ENCODE peak calls at places on chromosomes 3 and 15, in nine cellular contexts. One of them, this sample, is unnamed. For H3K9me3, the result is how much of the 10 kb centered on the place peaks cover.

GRCh38 chr3:42262525-42262924 is 3.5 kb downstream of the CCK start:
- DNase-seq in heart left ventricle: no peak
- DNase-seq in transverse colon: no peak
- DNase-seq in Peyer's patch: no peak
- DNase-seq in testis: no peak
- DNase-seq in spleen: no peak
- DNase-seq in uterus: no peak
- DNase-seq in ovary: no peak
- DNase-seq in tibial nerve: no peak
- DNase-seq in this sample: no peak

GRCh38 chr3:79040701-79041100 is 727.1 kb downstream of the ROBO1 start:
- DNase-seq in tibial nerve: no peak
- DNase-seq in ovary: no peak
- DNase-seq in spleen: no peak
- DNase-seq in heart left ventricle: no peak
- DNase-seq in Peyer's patch: no peak
- DNase-seq in uterus: no peak
- DNase-seq in testis: no peak
- DNase-seq in transverse colon: no peak
- DNase-seq in this sample: no peak

GRCh38 chr3:196524527-196524926 is 9.4 kb upstream of the SMCO1 start:
- DNase-seq in uterus: no peak
- DNase-seq in heart left ventricle: no peak
- DNase-seq in spleen: no peak
- DNase-seq in tibial nerve: no peak
- DNase-seq in transverse colon: no peak
- DNase-seq in Peyer's patch: no peak
- DNase-seq in testis: no peak
- DNase-seq in ovary: no peak
- DNase-seq in this sample: no peak

GRCh38 chr3:172746476-172746875 is 4.0 kb upstream of the ECT2 start:
- DNase-seq in ovary: no peak
- DNase-seq in tibial nerve: no peak
- DNase-seq in testis: no peak
- DNase-seq in spleen: no peak
- DNase-seq in transverse colon: no peak
- DNase-seq in heart left ventricle: no peak
- DNase-seq in Peyer's patch: no peak
- DNase-seq in uterus: no peak
- DNase-seq in this sample: no peak

GRCh38 chr3:194140520-194141414 is 4.8 kb downstream of the HES1 start:
- DNase-seq in ovary: peak
- DNase-seq in tibial nerve: no peak
- DNase-seq in spleen: peak
- DNase-seq in uterus: peak
- DNase-seq in testis: peak
- DNase-seq in heart left ventricle: peak
- DNase-seq in Peyer's patch: peak
- DNase-seq in transverse colon: peak
- DNase-seq in this sample: no peak

GRCh38 chr15:53710906-53711305 is 48.6 kb downstream of the WDR72 start:
- DNase-seq in ovary: no peak
- DNase-seq in uterus: no peak
- DNase-seq in spleen: no peak
- DNase-seq in transverse colon: no peak
- DNase-seq in testis: no peak
- DNase-seq in Peyer's patch: no peak
- DNase-seq in heart left ventricle: no peak
- DNase-seq in tibial nerve: no peak
- DNase-seq in this sample: no peak

GRCh38 chr3:13004376-13004775 is 68.9 kb downstream of the IQSEC1 start:
- DNase-seq in spleen: peak
- DNase-seq in ovary: no peak
- DNase-seq in heart left ventricle: no peak
- DNase-seq in testis: no peak
- DNase-seq in uterus: no peak
- DNase-seq in Peyer's patch: no peak
- DNase-seq in tibial nerve: no peak
- DNase-seq in transverse colon: peak
- DNase-seq in this sample: no peak

GRCh38 chr15:33526532-33526931 is 215.8 kb downstream of the RYR3 start:
- DNase-seq in uterus: no peak
- DNase-seq in spleen: no peak
- DNase-seq in Peyer's patch: no peak
- DNase-seq in transverse colon: no peak
- DNase-seq in heart left ventricle: no peak
- DNase-seq in ovary: no peak
- DNase-seq in tibial nerve: no peak
- DNase-seq in testis: no peak
- DNase-seq in this sample: no peak

GRCh38 chr3:197837282-197837681 is 46.2 kb downstream of the LRCH3 start:
- DNase-seq in spleen: no peak
- DNase-seq in ovary: no peak
- DNase-seq in tibial nerve: no peak
- DNase-seq in heart left ventricle: no peak
- DNase-seq in uterus: no peak
- DNase-seq in transverse colon: no peak
- DNase-seq in testis: no peak
- DNase-seq in Peyer's patch: no peak
- DNase-seq in this sample: no peak

GRCh38 chr3:197833930-197834715 is 43.1 kb downstream of the LRCH3 start:
- DNase-seq in uterus: no peak
- DNase-seq in spleen: no peak
- DNase-seq in heart left ventricle: no peak
- DNase-seq in testis: no peak
- DNase-seq in tibial nerve: no peak
- DNase-seq in Peyer's patch: no peak
- DNase-seq in transverse colon: no peak
- DNase-seq in ovary: no peak
- DNase-seq in this sample: no peak

GRCh38 chr3:197830967-197831313 is 39.9 kb downstream of the LRCH3 start:
- DNase-seq in tibial nerve: no peak
- DNase-seq in ovary: no peak
- DNase-seq in spleen: no peak
- DNase-seq in Peyer's patch: no peak
- DNase-seq in uterus: no peak
- DNase-seq in testis: no peak
- DNase-seq in heart left ventricle: no peak
- DNase-seq in transverse colon: no peak
- DNase-seq in this sample: no peak

GRCh38 chr3:197836244-197836643 is 45.2 kb downstream of the LRCH3 start:
- DNase-seq in heart left ventricle: no peak
- DNase-seq in transverse colon: no peak
- DNase-seq in uterus: no peak
- DNase-seq in spleen: no peak
- DNase-seq in tibial nerve: no peak
- DNase-seq in Peyer's patch: no peak
- DNase-seq in ovary: no peak
- DNase-seq in testis: no peak
- DNase-seq in this sample: no peak

GRCh38 chr3:197835509-197835908 is 44.5 kb downstream of the LRCH3 start:
- DNase-seq in testis: no peak
- DNase-seq in transverse colon: no peak
- DNase-seq in heart left ventricle: no peak
- DNase-seq in Peyer's patch: no peak
- DNase-seq in spleen: no peak
- DNase-seq in tibial nerve: no peak
- DNase-seq in ovary: no peak
- DNase-seq in uterus: no peak
- DNase-seq in this sample: no peak
- TF ChIP-seq POLR2A in testis: no peak
- TF ChIP-seq POLR2A in transverse colon: no peak
- TF ChIP-seq POLR2A in heart left ventricle: no peak
- TF ChIP-seq POLR2A in Peyer's patch: no peak
- TF ChIP-seq POLR2A in spleen: no peak
- TF ChIP-seq POLR2A in tibial nerve: no peak
- TF ChIP-seq POLR2A in ovary: no peak
- TF ChIP-seq POLR2A in uterus: no peak
- TF ChIP-seq POLR2A in this sample: no peak

GRCh38 chr3:15758297-15758696 is 39.5 kb downstream of the ANKRD28 start:
- DNase-seq in transverse colon: no peak
- DNase-seq in ovary: no peak
- DNase-seq in Peyer's patch: no peak
- DNase-seq in tibial nerve: no peak
- DNase-seq in uterus: no peak
- DNase-seq in heart left ventricle: no peak
- DNase-seq in spleen: no peak
- DNase-seq in testis: no peak
- DNase-seq in this sample: no peak
- H3K27ac ChIP-seq in transverse colon: no peak
- H3K27ac ChIP-seq in ovary: no peak
- H3K27ac ChIP-seq in Peyer's patch: no peak
- H3K27ac ChIP-seq in tibial nerve: no peak
- H3K27ac ChIP-seq in uterus: peak
- H3K27ac ChIP-seq in heart left ventricle: no peak
- H3K27ac ChIP-seq in spleen: no peak
- H3K27ac ChIP-seq in testis: no peak
- H3K27ac ChIP-seq in this sample: no peak

GRCh38 chr15:25250011-25250596 is 188.7 kb downstream of the UBE3A start:
- DNase-seq in heart left ventricle: no peak
- DNase-seq in spleen: peak
- DNase-seq in tibial nerve: no peak
- DNase-seq in ovary: no peak
- DNase-seq in Peyer's patch: no peak
- DNase-seq in transverse colon: peak
- DNase-seq in testis: no peak
- DNase-seq in uterus: no peak
- DNase-seq in this sample: no peak
- H3K9me3 ChIP-seq in heart left ventricle: under half
- H3K9me3 ChIP-seq in spleen: under half
- H3K9me3 ChIP-seq in tibial nerve: half or more
- H3K9me3 ChIP-seq in ovary: under half
- H3K9me3 ChIP-seq in Peyer's patch: under half
- H3K9me3 ChIP-seq in transverse colon: under half
- H3K9me3 ChIP-seq in testis: under half
- H3K9me3 ChIP-seq in uterus: under half
- H3K9me3 ChIP-seq in this sample: under half

GRCh38 chr3:110384601-110385000 is 687.0 kb upstream of the NECTIN3 start:
- DNase-seq in Peyer's patch: no peak
- DNase-seq in tibial nerve: no peak
- DNase-seq in heart left ventricle: no peak
- DNase-seq in ovary: no peak
- DNase-seq in testis: no peak
- DNase-seq in spleen: no peak
- DNase-seq in transverse colon: no peak
- DNase-seq in uterus: no peak
- DNase-seq in this sample: no peak
- TF ChIP-seq POLR2A in Peyer's patch: no peak
- TF ChIP-seq POLR2A in tibial nerve: no peak
- TF ChIP-seq POLR2A in heart left ventricle: no peak
- TF ChIP-seq POLR2A in ovary: no peak
- TF ChIP-seq POLR2A in testis: no peak
- TF ChIP-seq POLR2A in spleen: no peak
- TF ChIP-seq POLR2A in transverse colon: no peak
- TF ChIP-seq POLR2A in uterus: no peak
- TF ChIP-seq POLR2A in this sample: no peak

GRCh38 chr15:62059108-62059817 is 984 bp downstream of the VPS13C start:
- DNase-seq in uterus: no peak
- DNase-seq in ovary: no peak
- DNase-seq in tibial nerve: no peak
- DNase-seq in spleen: no peak
- DNase-seq in heart left ventricle: no peak
- DNase-seq in testis: no peak
- DNase-seq in transverse colon: no peak
- DNase-seq in Peyer's patch: no peak
- DNase-seq in this sample: no peak

GRCh38 chr15:62058327-62059028 is 1.8 kb downstream of the VPS13C start:
- DNase-seq in spleen: no peak
- DNase-seq in tibial nerve: no peak
- DNase-seq in ovary: no peak
- DNase-seq in uterus: no peak
- DNase-seq in Peyer's patch: no peak
- DNase-seq in transverse colon: no peak
- DNase-seq in testis: no peak
- DNase-seq in heart left ventricle: no peak
- DNase-seq in this sample: no peak

GRCh38 chr15:62060116-62060895 is at the start of gene VPS13C:
- DNase-seq in Peyer's patch: peak
- DNase-seq in transverse colon: peak
- DNase-seq in ovary: peak
- DNase-seq in tibial nerve: peak
- DNase-seq in heart left ventricle: peak
- DNase-seq in testis: peak
- DNase-seq in spleen: peak
- DNase-seq in uterus: peak
- DNase-seq in this sample: peak

GRCh38 chr15:62059818-62060115 is 480 bp downstream of the VPS13C start:
- DNase-seq in tibial nerve: peak
- DNase-seq in spleen: no peak
- DNase-seq in transverse colon: peak
- DNase-seq in testis: peak
- DNase-seq in uterus: peak
- DNase-seq in ovary: peak
- DNase-seq in heart left ventricle: peak
- DNase-seq in Peyer's patch: peak
- DNase-seq in this sample: peak

GRCh38 chr15:62060896-62061280 is 641 bp upstream of the VPS13C start:
- DNase-seq in spleen: no peak
- DNase-seq in ovary: no peak
- DNase-seq in heart left ventricle: no peak
- DNase-seq in Peyer's patch: no peak
- DNase-seq in uterus: no peak
- DNase-seq in tibial nerve: no peak
- DNase-seq in transverse colon: no peak
- DNase-seq in testis: no peak
- DNase-seq in this sample: no peak
- H3K27ac ChIP-seq in spleen: peak
- H3K27ac ChIP-seq in ovary: no peak
- H3K27ac ChIP-seq in heart left ventricle: peak
- H3K27ac ChIP-seq in Peyer's patch: peak
- H3K27ac ChIP-seq in uterus: peak
- H3K27ac ChIP-seq in tibial nerve: peak
- H3K27ac ChIP-seq in transverse colon: peak
- H3K27ac ChIP-seq in testis: peak
- H3K27ac ChIP-seq in this sample: peak

GRCh38 chr15:79923068-79923514 is 26.3 kb upstream of the MTHFS start:
- DNase-seq in transverse colon: peak
- DNase-seq in spleen: peak
- DNase-seq in ovary: peak
- DNase-seq in Peyer's patch: peak
- DNase-seq in uterus: peak
- DNase-seq in testis: peak
- DNase-seq in tibial nerve: peak
- DNase-seq in heart left ventricle: peak
- DNase-seq in this sample: peak
- H3K9me3 ChIP-seq in transverse colon: under half
- H3K9me3 ChIP-seq in spleen: under half
- H3K9me3 ChIP-seq in ovary: under half
- H3K9me3 ChIP-seq in Peyer's patch: under half
- H3K9me3 ChIP-seq in uterus: under half
- H3K9me3 ChIP-seq in testis: under half
- H3K9me3 ChIP-seq in tibial nerve: under half
- H3K9me3 ChIP-seq in heart left ventricle: under half
- H3K9me3 ChIP-seq in this sample: under half

DNA sequence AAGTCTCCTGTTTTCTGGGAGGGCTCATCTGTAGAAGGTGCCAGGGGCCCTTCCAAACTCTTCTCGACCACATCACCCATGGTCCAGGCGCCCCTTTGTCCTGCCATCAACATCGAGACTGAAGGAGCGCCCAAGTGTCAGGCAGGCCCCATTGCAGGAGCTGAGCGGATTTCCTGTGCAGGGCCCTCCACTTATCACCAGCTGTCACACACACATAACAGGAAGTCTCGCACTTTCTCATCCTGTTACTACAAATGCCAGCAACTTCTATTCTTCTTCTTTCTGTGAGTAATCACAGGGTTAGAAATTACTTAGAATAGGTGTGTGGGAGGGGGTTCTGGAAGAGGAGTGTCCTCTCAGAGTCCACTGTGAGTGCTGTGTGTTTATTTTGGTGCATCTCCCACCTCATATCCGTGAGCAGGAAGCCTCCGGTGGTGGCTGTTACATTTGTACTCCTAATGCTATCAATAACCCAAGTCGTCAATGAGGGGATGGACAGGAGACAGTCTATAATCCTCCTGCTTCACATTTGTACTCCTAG is at the start of gene KLHL6:
- DNase-seq in tibial nerve: peak
- DNase-seq in Peyer's patch: peak
- DNase-seq in uterus: no peak
- DNase-seq in transverse colon: peak
- DNase-seq in heart left ventricle: peak
- DNase-seq in ovary: no peak
- DNase-seq in testis: peak
- DNase-seq in spleen: peak
- DNase-seq in this sample: no peak
- TF ChIP-seq POLR2A in tibial nerve: peak
- TF ChIP-seq POLR2A in Peyer's patch: peak
- TF ChIP-seq POLR2A in uterus: no peak
- TF ChIP-seq POLR2A in transverse colon: peak
- TF ChIP-seq POLR2A in heart left ventricle: peak
- TF ChIP-seq POLR2A in ovary: no peak
- TF ChIP-seq POLR2A in testis: no peak
- TF ChIP-seq POLR2A in spleen: peak
- TF ChIP-seq POLR2A in this sample: no peak

This sample was measured in prostate gland.